ENCODE peak calls at places on chromosomes 2 and 18, in four cellular contexts. One of them, this sample, is unnamed. For H3K36me3, the result is how much of the 10 kb centered on the place peaks cover.

GRCh38 chr2:96408631-96409542 is 73.3 kb downstream of the NCAPH start:
- DNase-seq in left lung: no peak
- DNase-seq in CD8-positive, alpha-beta memory T cell: no peak
- DNase-seq in right atrium auricular region: peak
- DNase-seq in this sample: no peak

GRCh38 chr2:127853667-127854066 is 4.3 kb downstream of the POLR2D start:
- DNase-seq in CD8-positive, alpha-beta memory T cell: no peak
- DNase-seq in left lung: no peak
- DNase-seq in right atrium auricular region: no peak
- DNase-seq in this sample: no peak

GRCh38 chr2:217953011-217953481 is 49.7 kb downstream of the TNS1 start:
- DNase-seq in CD8-positive, alpha-beta memory T cell: no peak
- DNase-seq in right atrium auricular region: no peak
- DNase-seq in left lung: no peak
- DNase-seq in this sample: no peak

GRCh38 chr2:157312866-157313486 is 12.6 kb downstream of the ERMN start:
- DNase-seq in CD8-positive, alpha-beta memory T cell: no peak
- DNase-seq in right atrium auricular region: no peak
- DNase-seq in left lung: no peak
- DNase-seq in this sample: no peak

GRCh38 chr18:22219568-22220355 is 50.4 kb downstream of the GATA6 start:
- DNase-seq in right atrium auricular region: no peak
- DNase-seq in left lung: no peak
- DNase-seq in CD8-positive, alpha-beta memory T cell: no peak
- DNase-seq in this sample: no peak

GRCh38 chr18:55320399-55321255 is 267.4 kb downstream of the TCF4 start:
- DNase-seq in left lung: no peak
- DNase-seq in right atrium auricular region: no peak
- DNase-seq in CD8-positive, alpha-beta memory T cell: no peak
- DNase-seq in this sample: no peak

GRCh38 chr2:102119255-102119654 is 23.3 kb upstream of the IL1R1 start:
- DNase-seq in right atrium auricular region: no peak
- DNase-seq in left lung: no peak
- DNase-seq in CD8-positive, alpha-beta memory T cell: no peak
- DNase-seq in this sample: no peak

GRCh38 chr2:127581516-127582490 is 46.3 kb downstream of the MYO7B start:
- DNase-seq in right atrium auricular region: peak
- DNase-seq in CD8-positive, alpha-beta memory T cell: no peak
- DNase-seq in left lung: no peak
- DNase-seq in this sample: no peak

GRCh38 chr2:9331704-9332103 is 91.6 kb downstream of the ITGB1BP1 start:
- DNase-seq in CD8-positive, alpha-beta memory T cell: no peak
- DNase-seq in left lung: no peak
- DNase-seq in right atrium auricular region: no peak
- DNase-seq in this sample: no peak

GRCh38 chr2:27871805-27872204 is 18.4 kb downstream of the RBKS start:
- DNase-seq in right atrium auricular region: no peak
- DNase-seq in CD8-positive, alpha-beta memory T cell: no peak
- DNase-seq in left lung: no peak
- DNase-seq in this sample: no peak

GRCh38 chr18:48943333-48943732 is 7.4 kb downstream of the SMAD7 start:
- DNase-seq in right atrium auricular region: no peak
- DNase-seq in CD8-positive, alpha-beta memory T cell: no peak
- DNase-seq in left lung: no peak
- DNase-seq in this sample: no peak
- H3K36me3 ChIP-seq in right atrium auricular region: under half
- H3K36me3 ChIP-seq in CD8-positive, alpha-beta memory T cell: under half
- H3K36me3 ChIP-seq in left lung: under half
- H3K36me3 ChIP-seq in this sample: under half

DNA sequence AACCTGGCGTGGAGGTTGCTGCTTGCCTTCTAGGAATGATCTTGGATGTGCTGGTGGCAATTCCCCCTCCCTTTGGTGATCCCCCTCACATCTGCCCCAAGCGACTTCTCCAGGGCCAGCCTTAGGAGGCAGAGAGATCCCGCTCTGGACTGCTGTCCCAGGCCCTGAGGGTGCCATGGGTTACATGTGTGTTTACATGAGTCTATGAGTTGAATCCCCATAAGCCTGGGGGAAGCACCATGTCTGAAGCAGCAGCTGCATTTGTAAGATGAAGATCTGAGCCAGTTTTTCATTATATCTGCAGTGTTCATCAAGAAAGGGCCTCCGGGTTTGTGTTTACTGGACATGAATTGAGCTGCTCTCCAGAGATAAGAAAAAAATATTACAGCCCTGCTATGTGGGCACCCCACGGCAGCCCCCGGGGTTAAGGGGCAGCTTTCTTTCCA is 46.1 kb downstream of the MRPS5 start:
- DNase-seq in CD8-positive, alpha-beta memory T cell: no peak
- DNase-seq in left lung: no peak
- DNase-seq in right atrium auricular region: no peak
- DNase-seq in this sample: no peak
- H3K4me3 ChIP-seq in CD8-positive, alpha-beta memory T cell: peak
- H3K4me3 ChIP-seq in left lung: no peak
- H3K4me3 ChIP-seq in right atrium auricular region: no peak
- H3K4me3 ChIP-seq in this sample: peak

GRCh38 chr2:46352621-46353020 is 55.4 kb downstream of the EPAS1 start:
- DNase-seq in left lung: no peak
- DNase-seq in right atrium auricular region: no peak
- DNase-seq in CD8-positive, alpha-beta memory T cell: no peak
- DNase-seq in this sample: no peak
- H3K36me3 ChIP-seq in left lung: under half
- H3K36me3 ChIP-seq in right atrium auricular region: half or more
- H3K36me3 ChIP-seq in CD8-positive, alpha-beta memory T cell: under half
- H3K36me3 ChIP-seq in this sample: under half

DNA sequence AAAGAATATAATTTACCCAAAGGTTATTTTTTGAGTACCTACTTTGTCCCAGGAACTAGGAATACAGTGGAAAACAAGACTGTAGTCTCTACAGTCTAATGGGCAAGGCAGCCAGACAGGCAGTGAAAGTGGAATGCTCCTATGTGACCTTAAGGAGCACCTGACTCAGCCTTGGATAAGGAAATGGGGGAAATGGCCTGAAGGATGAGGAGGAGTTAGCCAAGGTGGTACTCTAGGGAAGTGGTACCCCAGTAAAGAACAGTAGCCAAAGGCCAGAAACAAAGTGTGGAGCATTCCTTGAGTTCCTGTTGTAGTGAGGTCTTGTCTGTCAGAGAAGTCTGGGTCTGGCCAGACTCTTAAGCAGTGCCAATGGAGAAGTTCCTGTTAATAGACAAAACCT is 6.0 kb downstream of the ZNF397 start:
- DNase-seq in CD8-positive, alpha-beta memory T cell: no peak
- DNase-seq in right atrium auricular region: no peak
- DNase-seq in left lung: no peak
- DNase-seq in this sample: no peak
- H3K4me3 ChIP-seq in CD8-positive, alpha-beta memory T cell: no peak
- H3K4me3 ChIP-seq in right atrium auricular region: no peak
- H3K4me3 ChIP-seq in left lung: no peak
- H3K4me3 ChIP-seq in this sample: no peak

DNA sequence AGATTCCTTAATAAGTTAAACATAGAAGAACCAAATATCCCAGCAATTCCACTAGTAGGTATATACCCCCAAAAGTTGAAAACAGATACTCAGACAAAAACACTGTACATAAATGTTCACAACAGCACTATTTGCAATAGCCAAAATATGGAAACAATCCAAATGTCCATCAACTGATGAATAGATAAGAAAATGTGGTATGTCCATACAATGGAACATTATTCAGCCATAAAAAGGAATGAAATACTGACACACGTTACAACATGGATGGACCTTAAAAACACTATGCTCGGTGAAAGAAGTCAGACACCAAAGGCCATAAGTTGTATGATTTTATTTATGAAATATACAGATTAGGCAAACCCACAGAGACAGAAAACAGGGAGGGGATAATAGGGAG is 12.5 kb downstream of the TMEM178A start:
- DNase-seq in CD8-positive, alpha-beta memory T cell: no peak
- DNase-seq in left lung: no peak
- DNase-seq in right atrium auricular region: no peak
- DNase-seq in this sample: no peak
- H3K36me3 ChIP-seq in CD8-positive, alpha-beta memory T cell: under half
- H3K36me3 ChIP-seq in left lung: under half
- H3K36me3 ChIP-seq in right atrium auricular region: under half
- H3K36me3 ChIP-seq in this sample: under half

DNA sequence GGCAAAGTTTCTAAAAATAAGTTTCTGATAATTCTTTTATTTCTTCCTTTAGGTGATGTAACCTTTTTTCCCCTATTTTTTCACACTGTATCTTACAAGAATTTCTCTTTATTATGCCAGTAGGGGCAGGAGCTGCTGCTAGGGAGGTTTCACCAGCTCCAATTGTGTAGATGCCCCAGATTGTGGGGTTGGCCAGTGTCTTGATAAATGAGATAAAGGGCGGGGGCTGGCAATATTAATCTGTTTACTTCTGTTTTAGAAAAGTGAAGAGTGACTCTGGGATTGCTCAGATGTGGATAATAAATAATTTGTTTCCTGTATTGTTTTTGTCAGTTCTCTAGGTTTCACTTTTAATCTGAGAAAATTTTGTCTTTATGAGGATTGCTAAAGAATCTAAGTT is 190.4 kb downstream of the MC4R start:
- DNase-seq in left lung: no peak
- DNase-seq in right atrium auricular region: no peak
- DNase-seq in CD8-positive, alpha-beta memory T cell: no peak
- DNase-seq in this sample: no peak
- H3K4me3 ChIP-seq in left lung: no peak
- H3K4me3 ChIP-seq in right atrium auricular region: no peak
- H3K4me3 ChIP-seq in CD8-positive, alpha-beta memory T cell: no peak
- H3K4me3 ChIP-seq in this sample: no peak

GRCh38 chr2:171726841-171727460 is 39.7 kb downstream of the DYNC1I2 start:
- DNase-seq in left lung: no peak
- DNase-seq in CD8-positive, alpha-beta memory T cell: no peak
- DNase-seq in right atrium auricular region: no peak
- DNase-seq in this sample: no peak

GRCh38 chr2:171723724-171724683 is 36.7 kb downstream of the DYNC1I2 start:
- DNase-seq in right atrium auricular region: no peak
- DNase-seq in left lung: no peak
- DNase-seq in CD8-positive, alpha-beta memory T cell: no peak
- DNase-seq in this sample: no peak

GRCh38 chr2:171728989-171729951 is 42.0 kb downstream of the DYNC1I2 start:
- DNase-seq in right atrium auricular region: no peak
- DNase-seq in left lung: no peak
- DNase-seq in CD8-positive, alpha-beta memory T cell: no peak
- DNase-seq in this sample: no peak

DNA sequence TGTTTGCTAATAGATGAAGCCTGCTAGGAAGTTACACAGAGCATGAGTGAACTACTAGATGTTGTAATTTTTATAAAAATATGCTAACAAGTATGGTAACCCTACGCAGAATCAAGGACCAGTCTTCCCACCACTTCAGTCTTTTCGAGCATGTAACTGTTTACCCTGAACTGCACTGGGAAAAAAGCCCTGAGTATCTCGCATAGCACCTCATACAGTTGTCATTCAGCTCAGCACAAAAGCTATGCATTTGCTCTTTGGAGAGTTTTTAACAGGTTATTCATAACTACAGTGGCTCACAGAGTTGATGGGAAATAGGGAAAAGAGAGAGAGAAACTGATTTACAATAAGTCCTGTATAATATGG is 42.7 kb downstream of the DYNC1I2 start:
- DNase-seq in CD8-positive, alpha-beta memory T cell: no peak
- DNase-seq in left lung: no peak
- DNase-seq in right atrium auricular region: no peak
- DNase-seq in this sample: no peak
- H3K36me3 ChIP-seq in CD8-positive, alpha-beta memory T cell: under half
- H3K36me3 ChIP-seq in left lung: under half
- H3K36me3 ChIP-seq in right atrium auricular region: half or more
- H3K36me3 ChIP-seq in this sample: under half

DNA sequence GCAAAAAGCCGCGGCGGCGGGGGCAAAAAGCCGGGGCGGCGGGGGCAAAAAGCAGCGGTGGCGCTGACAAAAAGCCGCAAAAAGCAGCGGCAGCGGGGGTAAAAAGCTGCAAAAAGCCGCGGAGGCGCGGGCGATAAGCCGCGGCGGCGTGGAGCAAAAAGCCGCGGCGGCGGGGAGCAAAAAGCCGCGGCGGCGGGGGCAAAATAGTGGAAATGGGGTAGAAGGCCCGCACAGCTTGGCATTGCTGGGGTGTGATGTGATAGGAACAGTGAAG is 450.1 kb downstream of the ANKRD30B start:
- DNase-seq in right atrium auricular region: no peak
- DNase-seq in CD8-positive, alpha-beta memory T cell: no peak
- DNase-seq in left lung: no peak
- DNase-seq in this sample: no peak
- H3K4me3 ChIP-seq in right atrium auricular region: no peak
- H3K4me3 ChIP-seq in CD8-positive, alpha-beta memory T cell: no peak
- H3K4me3 ChIP-seq in left lung: no peak
- H3K4me3 ChIP-seq in this sample: no peak

DNA sequence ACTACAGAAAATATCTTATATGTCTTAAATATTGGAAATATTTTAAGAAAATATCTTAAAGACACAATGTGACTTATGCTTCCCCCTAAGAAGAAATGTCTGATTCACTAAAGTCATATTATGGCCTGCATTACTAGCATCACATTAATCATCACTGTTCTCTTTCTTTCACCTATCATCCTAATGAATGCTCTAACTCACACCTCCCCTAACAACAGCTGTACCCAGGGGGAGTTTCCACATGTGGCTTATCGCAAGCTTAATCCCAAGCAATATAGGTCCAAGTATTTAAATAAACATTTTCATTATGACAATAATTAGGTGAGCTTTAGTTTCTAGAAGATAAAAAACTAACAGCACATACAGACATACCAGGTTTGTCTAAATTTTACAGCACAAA is 39.6 kb downstream of the REV1 start:
- DNase-seq in right atrium auricular region: no peak
- DNase-seq in left lung: no peak
- DNase-seq in CD8-positive, alpha-beta memory T cell: no peak
- DNase-seq in this sample: no peak
- H3K36me3 ChIP-seq in right atrium auricular region: under half
- H3K36me3 ChIP-seq in left lung: under half
- H3K36me3 ChIP-seq in CD8-positive, alpha-beta memory T cell: under half
- H3K36me3 ChIP-seq in this sample: under half

DNA sequence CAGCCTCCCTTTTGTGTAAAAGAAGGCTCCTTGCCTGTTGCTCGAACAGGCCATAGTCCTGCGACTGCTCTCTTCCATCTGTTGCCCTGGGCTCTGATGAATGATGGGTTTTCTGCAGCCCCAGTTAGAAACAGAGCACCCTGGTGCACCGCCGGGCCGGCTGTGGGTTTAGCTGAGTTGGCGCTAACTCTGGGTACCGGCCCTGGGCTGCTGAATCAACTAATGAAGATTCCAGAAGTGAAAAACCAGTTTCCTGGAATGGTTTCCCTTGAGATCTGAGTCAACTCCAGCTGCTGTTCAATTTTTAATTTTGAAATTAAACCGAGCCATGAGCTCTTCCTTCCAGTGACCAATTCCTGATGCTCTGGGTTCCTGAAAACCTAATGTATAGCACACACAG is 5.7 kb downstream of the COL6A3 start:
- DNase-seq in right atrium auricular region: no peak
- DNase-seq in left lung: no peak
- DNase-seq in CD8-positive, alpha-beta memory T cell: no peak
- DNase-seq in this sample: no peak
- H3K4me3 ChIP-seq in right atrium auricular region: no peak
- H3K4me3 ChIP-seq in left lung: no peak
- H3K4me3 ChIP-seq in CD8-positive, alpha-beta memory T cell: no peak
- H3K4me3 ChIP-seq in this sample: no peak

This sample was measured in CD8-positive, alpha-beta T cell.